ENCODE peak calls at places on chromosome 12, in nine cellular contexts. One of them, this sample, is unnamed.

GRCh38 chr12:20213851-20214250 is 154.5 kb upstream of the PDE3A start:
- DNase-seq in lower leg skin: no peak
- DNase-seq in left lung: no peak
- DNase-seq in tibial artery: no peak
- DNase-seq in endodermal cell: no peak
- DNase-seq in A549: no peak
- DNase-seq in NT2/D1: no peak
- DNase-seq in uterus: no peak
- DNase-seq in psoas muscle: no peak
- DNase-seq in this sample: no peak

GRCh38 chr12:62910549-62911169 is 24.3 kb downstream of the PPM1H start:
- DNase-seq in lower leg skin: no peak
- DNase-seq in tibial artery: no peak
- DNase-seq in A549: no peak
- DNase-seq in left lung: no peak
- DNase-seq in NT2/D1: no peak
- DNase-seq in uterus: no peak
- DNase-seq in psoas muscle: no peak
- DNase-seq in endodermal cell: peak; percentile 76
- DNase-seq in this sample: no peak

GRCh38 chr12:94172973-94173372 is 24.6 kb downstream of the PLXNC1 start:
- DNase-seq in left lung: peak; percentile 56
- DNase-seq in NT2/D1: no peak
- DNase-seq in endodermal cell: no peak
- DNase-seq in lower leg skin: peak; percentile 43
- DNase-seq in tibial artery: no peak
- DNase-seq in psoas muscle: no peak
- DNase-seq in uterus: no peak
- DNase-seq in A549: peak; percentile 40
- DNase-seq in this sample: no peak

GRCh38 chr12:106564678-106565329 is 18.0 kb upstream of the RFX4 start:
- DNase-seq in psoas muscle: no peak
- DNase-seq in left lung: no peak
- DNase-seq in NT2/D1: no peak
- DNase-seq in lower leg skin: no peak
- DNase-seq in tibial artery: no peak
- DNase-seq in A549: no peak
- DNase-seq in endodermal cell: no peak
- DNase-seq in uterus: no peak
- DNase-seq in this sample: no peak

GRCh38 chr12:2198088-2198501 is 145.3 kb downstream of the CACNA1C start:
- DNase-seq in lower leg skin: no peak
- DNase-seq in left lung: no peak
- DNase-seq in uterus: peak; percentile 56
- DNase-seq in psoas muscle: no peak
- DNase-seq in tibial artery: no peak
- DNase-seq in NT2/D1: peak; percentile 100
- DNase-seq in endodermal cell: peak; percentile 95
- DNase-seq in A549: no peak
- DNase-seq in this sample: peak; percentile 22

GRCh38 chr12:131159660-131160059 is 206.0 kb downstream of the ADGRD1 start:
- DNase-seq in endodermal cell: peak; percentile 75
- DNase-seq in NT2/D1: peak; percentile 51
- DNase-seq in uterus: no peak
- DNase-seq in lower leg skin: no peak
- DNase-seq in A549: peak; percentile 44
- DNase-seq in left lung: no peak
- DNase-seq in psoas muscle: no peak
- DNase-seq in tibial artery: no peak
- DNase-seq in this sample: no peak

GRCh38 chr12:111304642-111305071 is 64.2 kb downstream of the PHETA1 start:
- DNase-seq in tibial artery: no peak
- DNase-seq in endodermal cell: peak; percentile 94
- DNase-seq in lower leg skin: no peak
- DNase-seq in psoas muscle: no peak
- DNase-seq in A549: peak; percentile 69
- DNase-seq in left lung: no peak
- DNase-seq in NT2/D1: peak; percentile 57
- DNase-seq in uterus: no peak
- DNase-seq in this sample: no peak

GRCh38 chr12:10167588-10167987 is 4.3 kb downstream of the OLR1 start:
- DNase-seq in psoas muscle: no peak
- DNase-seq in tibial artery: no peak
- DNase-seq in endodermal cell: no peak
- DNase-seq in A549: no peak
- DNase-seq in left lung: no peak
- DNase-seq in uterus: no peak
- DNase-seq in lower leg skin: no peak
- DNase-seq in NT2/D1: no peak
- DNase-seq in this sample: no peak

GRCh38 chr12:42508913-42509312 is 80.6 kb downstream of the PRICKLE1 start:
- DNase-seq in tibial artery: no peak
- DNase-seq in endodermal cell: no peak
- DNase-seq in psoas muscle: no peak
- DNase-seq in NT2/D1: no peak
- DNase-seq in left lung: no peak
- DNase-seq in A549: no peak
- DNase-seq in uterus: no peak
- DNase-seq in lower leg skin: no peak
- DNase-seq in this sample: no peak

GRCh38 chr12:56029666-56030293 is 8.9 kb downstream of the IKZF4 start:
- DNase-seq in NT2/D1: no peak
- DNase-seq in uterus: peak; percentile 37
- DNase-seq in endodermal cell: peak; percentile 83
- DNase-seq in psoas muscle: no peak
- DNase-seq in A549: peak; percentile 67
- DNase-seq in lower leg skin: no peak
- DNase-seq in tibial artery: no peak
- DNase-seq in left lung: peak; percentile 38
- DNase-seq in this sample: no peak

GRCh38 chr12:55679691-55680090 is 28.0 kb downstream of the ITGA7 start:
- DNase-seq in endodermal cell: no peak
- DNase-seq in tibial artery: peak; percentile 49
- DNase-seq in psoas muscle: peak; percentile 34
- DNase-seq in lower leg skin: no peak
- DNase-seq in uterus: no peak
- DNase-seq in NT2/D1: no peak
- DNase-seq in A549: no peak
- DNase-seq in left lung: peak; percentile 28
- DNase-seq in this sample: no peak

GRCh38 chr12:28802706-28803438 is 346.2 kb upstream of the FAR2 start:
- DNase-seq in psoas muscle: peak; percentile 81
- DNase-seq in lower leg skin: peak; percentile 26
- DNase-seq in NT2/D1: no peak
- DNase-seq in tibial artery: no peak
- DNase-seq in uterus: no peak
- DNase-seq in endodermal cell: no peak
- DNase-seq in A549: no peak
- DNase-seq in left lung: no peak
- DNase-seq in this sample: no peak

GRCh38 chr12:19388131-19388549 is 51.2 kb upstream of the AEBP2 start:
- DNase-seq in endodermal cell: no peak
- DNase-seq in lower leg skin: no peak
- DNase-seq in tibial artery: no peak
- DNase-seq in left lung: no peak
- DNase-seq in psoas muscle: no peak
- DNase-seq in A549: no peak
- DNase-seq in NT2/D1: no peak
- DNase-seq in uterus: peak; percentile 47
- DNase-seq in this sample: no peak

GRCh38 chr12:130433411-130433810 is 95.7 kb downstream of the PIWIL1 start:
- DNase-seq in psoas muscle: no peak
- DNase-seq in left lung: no peak
- DNase-seq in tibial artery: no peak
- DNase-seq in endodermal cell: no peak
- DNase-seq in uterus: no peak
- DNase-seq in A549: no peak
- DNase-seq in lower leg skin: no peak
- DNase-seq in NT2/D1: no peak
- DNase-seq in this sample: no peak

GRCh38 chr12:130127909-130128763 is 34.1 kb upstream of the FZD10 start:
- DNase-seq in psoas muscle: peak; percentile 71
- DNase-seq in A549: no peak
- DNase-seq in uterus: peak; percentile 55
- DNase-seq in NT2/D1: no peak
- DNase-seq in tibial artery: peak; percentile 90
- DNase-seq in lower leg skin: no peak
- DNase-seq in endodermal cell: no peak
- DNase-seq in left lung: no peak
- DNase-seq in this sample: no peak

GRCh38 chr12:6936642-6937480 is 6.8 kb upstream of the RNU7-1 start:
- DNase-seq in left lung: no peak
- DNase-seq in endodermal cell: peak; percentile 71
- DNase-seq in A549: no peak
- DNase-seq in NT2/D1: no peak
- DNase-seq in psoas muscle: peak; percentile 62
- DNase-seq in lower leg skin: no peak
- DNase-seq in uterus: no peak
- DNase-seq in tibial artery: no peak
- DNase-seq in this sample: no peak

GRCh38 chr12:98863167-98863566 is 218.1 kb downstream of the APAF1 start:
- DNase-seq in lower leg skin: no peak
- DNase-seq in A549: no peak
- DNase-seq in endodermal cell: peak; percentile 94
- DNase-seq in tibial artery: no peak
- DNase-seq in left lung: no peak
- DNase-seq in psoas muscle: no peak
- DNase-seq in uterus: no peak
- DNase-seq in NT2/D1: peak; percentile 72
- DNase-seq in this sample: no peak

GRCh38 chr12:18897816-18898215 is 159.9 kb downstream of the CAPZA3 start:
- DNase-seq in left lung: no peak
- DNase-seq in A549: no peak
- DNase-seq in tibial artery: no peak
- DNase-seq in lower leg skin: no peak
- DNase-seq in psoas muscle: no peak
- DNase-seq in endodermal cell: no peak
- DNase-seq in NT2/D1: no peak
- DNase-seq in uterus: no peak
- DNase-seq in this sample: no peak

GRCh38 chr12:96197503-96198272 is 3.5 kb downstream of the ELK3 start:
- DNase-seq in NT2/D1: no peak
- DNase-seq in lower leg skin: no peak
- DNase-seq in A549: peak; percentile 86
- DNase-seq in uterus: no peak
- DNase-seq in tibial artery: no peak
- DNase-seq in endodermal cell: no peak
- DNase-seq in left lung: no peak
- DNase-seq in psoas muscle: no peak
- DNase-seq in this sample: peak; percentile 91
- H3K4me3 ChIP-seq in NT2/D1: no peak overlapping the region
- H3K4me3 ChIP-seq in lower leg skin: no peak overlapping the region
- H3K4me3 ChIP-seq in A549: peak overlapping the region; percentile 7
- H3K4me3 ChIP-seq in uterus: no peak overlapping the region
- H3K4me3 ChIP-seq in tibial artery: no peak overlapping the region
- H3K4me3 ChIP-seq in endodermal cell: no peak overlapping the region
- H3K4me3 ChIP-seq in left lung: peak overlapping the region; percentile 2
- H3K4me3 ChIP-seq in psoas muscle: peak overlapping the region; percentile 74
- H3K4me3 ChIP-seq in this sample: no peak overlapping the region

DNA sequence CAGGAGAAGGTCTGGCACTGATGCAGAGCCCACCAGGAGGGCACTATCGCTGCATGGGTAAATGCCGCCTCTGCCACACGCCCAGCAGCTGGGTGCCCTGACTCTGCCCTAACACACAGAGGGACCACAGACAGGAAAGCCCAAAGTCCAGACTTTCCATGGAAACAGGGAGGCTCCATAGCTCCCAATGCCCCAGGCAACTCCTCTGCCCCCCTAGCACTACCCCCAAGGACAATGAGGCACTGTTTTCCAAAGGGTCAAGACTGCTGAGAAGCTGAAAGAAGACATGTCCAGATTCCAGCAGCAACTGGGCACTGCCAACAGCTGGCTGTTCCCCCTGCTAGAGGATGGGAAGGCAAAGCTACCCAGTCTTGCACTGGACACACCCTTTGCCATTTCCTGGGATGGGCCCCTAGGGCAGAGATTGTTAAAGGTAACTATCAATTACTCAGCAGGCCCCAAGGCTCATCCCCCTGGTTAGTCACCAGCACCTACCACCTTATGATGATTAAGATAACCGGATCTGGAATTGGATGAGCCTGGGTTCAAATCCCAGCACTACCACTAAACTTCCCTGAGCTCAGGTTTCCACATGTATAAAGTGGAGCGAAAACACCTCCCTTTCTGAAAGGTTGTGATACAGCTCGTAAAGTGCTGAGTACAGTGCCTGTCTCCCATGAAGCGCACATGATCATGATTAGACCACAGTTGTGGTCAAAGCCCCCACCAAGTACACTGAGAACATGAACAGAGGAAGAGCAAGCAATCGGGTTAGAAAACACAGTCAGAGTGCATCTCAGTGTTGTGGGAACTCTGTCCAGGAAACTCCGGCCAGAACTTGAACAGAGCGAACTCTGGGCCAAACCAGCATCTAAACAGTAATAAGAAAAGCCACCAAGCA is 3.3 kb downstream of the PXN start:
- DNase-seq in psoas muscle: no peak
- DNase-seq in A549: peak; percentile 74
- DNase-seq in tibial artery: no peak
- DNase-seq in uterus: no peak
- DNase-seq in lower leg skin: peak; percentile 71
- DNase-seq in left lung: no peak
- DNase-seq in endodermal cell: peak; percentile 43
- DNase-seq in NT2/D1: no peak
- DNase-seq in this sample: no peak
- H3K4me3 ChIP-seq in psoas muscle: peak overlapping the region; percentile 94
- H3K4me3 ChIP-seq in A549: peak overlapping the region; percentile 99
- H3K4me3 ChIP-seq in tibial artery: peak overlapping the region; percentile 100
- H3K4me3 ChIP-seq in uterus: peak overlapping the region; percentile 100
- H3K4me3 ChIP-seq in lower leg skin: no peak overlapping the region
- H3K4me3 ChIP-seq in left lung: peak overlapping the region; percentile 80
- H3K4me3 ChIP-seq in endodermal cell: peak overlapping the region; percentile 94
- H3K4me3 ChIP-seq in NT2/D1: no peak overlapping the region
- H3K4me3 ChIP-seq in this sample: peak overlapping the region; percentile 82

GRCh38 chr12:70469221-70469820 is 103.2 kb downstream of the KCNMB4 start:
- DNase-seq in endodermal cell: no peak
- DNase-seq in tibial artery: no peak
- DNase-seq in psoas muscle: no peak
- DNase-seq in A549: no peak
- DNase-seq in NT2/D1: no peak
- DNase-seq in uterus: no peak
- DNase-seq in lower leg skin: no peak
- DNase-seq in left lung: no peak
- DNase-seq in this sample: no peak
- H3K4me3 ChIP-seq in endodermal cell: no peak overlapping the region
- H3K4me3 ChIP-seq in tibial artery: no peak overlapping the region
- H3K4me3 ChIP-seq in psoas muscle: no peak overlapping the region
- H3K4me3 ChIP-seq in A549: no peak overlapping the region
- H3K4me3 ChIP-seq in NT2/D1: peak overlapping the region; percentile 71
- H3K4me3 ChIP-seq in uterus: no peak overlapping the region
- H3K4me3 ChIP-seq in lower leg skin: no peak overlapping the region
- H3K4me3 ChIP-seq in left lung: no peak overlapping the region
- H3K4me3 ChIP-seq in this sample: no peak overlapping the region

DNA sequence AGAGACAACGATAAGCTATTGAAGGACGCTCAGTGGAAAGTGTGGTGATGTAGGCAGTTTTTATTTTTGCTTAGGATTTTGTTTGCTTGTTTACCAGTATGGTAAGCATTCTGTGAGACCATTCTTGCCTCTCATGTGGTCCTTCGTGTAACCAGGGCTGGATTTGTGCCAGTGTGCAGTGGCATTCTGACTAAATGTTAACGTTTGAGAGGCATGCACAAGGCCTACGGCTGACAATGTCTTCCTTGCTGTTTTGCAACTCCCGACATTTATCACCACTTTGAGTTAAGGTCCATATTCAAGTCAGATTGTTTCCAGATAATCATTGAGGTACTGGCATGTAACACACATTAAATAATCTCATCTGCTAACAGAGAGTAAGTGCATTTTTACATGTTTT is 102.3 kb upstream of the BCAT1 start:
- DNase-seq in tibial artery: no peak
- DNase-seq in uterus: no peak
- DNase-seq in NT2/D1: no peak
- DNase-seq in endodermal cell: no peak
- DNase-seq in left lung: no peak
- DNase-seq in psoas muscle: no peak
- DNase-seq in A549: no peak
- DNase-seq in lower leg skin: no peak
- DNase-seq in this sample: no peak
- H3K4me3 ChIP-seq in tibial artery: no peak overlapping the region
- H3K4me3 ChIP-seq in uterus: no peak overlapping the region
- H3K4me3 ChIP-seq in NT2/D1: no peak overlapping the region
- H3K4me3 ChIP-seq in endodermal cell: no peak overlapping the region
- H3K4me3 ChIP-seq in left lung: no peak overlapping the region
- H3K4me3 ChIP-seq in psoas muscle: no peak overlapping the region
- H3K4me3 ChIP-seq in A549: no peak overlapping the region
- H3K4me3 ChIP-seq in lower leg skin: no peak overlapping the region
- H3K4me3 ChIP-seq in this sample: no peak overlapping the region

This sample was measured in epithelial cell of proximal tubule.